ENCODE peak calls at places on chromosomes 4 and X, in eight cellular contexts. One of them, this sample, is unnamed.

GRCh38 chr4:143667461-143667860 is 33.0 kb downstream of the FREM3 start:
- DNase-seq in cardiac muscle cell: no peak
- DNase-seq in left colon: no peak
- DNase-seq in SK-MEL-5: peak
- DNase-seq in MCF 10A: peak
- DNase-seq in dorsolateral prefrontal cortex: no peak
- DNase-seq in putamen: peak
- DNase-seq in amniotic stem cell: no peak
- DNase-seq in this sample: no peak

GRCh38 chrX:136369377-136369776 is 68.6 kb downstream of the ADGRG4 start:
- DNase-seq in left colon: no peak
- DNase-seq in putamen: no peak
- DNase-seq in cardiac muscle cell: no peak
- DNase-seq in amniotic stem cell: no peak
- DNase-seq in MCF 10A: no peak
- DNase-seq in dorsolateral prefrontal cortex: no peak
- DNase-seq in SK-MEL-5: no peak
- DNase-seq in this sample: no peak

GRCh38 chrX:53716328-53717088 is 30.0 kb upstream of the HUWE1 start:
- DNase-seq in MCF 10A: no peak
- DNase-seq in SK-MEL-5: peak
- DNase-seq in dorsolateral prefrontal cortex: no peak
- DNase-seq in cardiac muscle cell: no peak
- DNase-seq in amniotic stem cell: no peak
- DNase-seq in left colon: no peak
- DNase-seq in putamen: no peak
- DNase-seq in this sample: no peak

GRCh38 chr4:153188966-153189801 is 15.1 kb upstream of the TRIM2 start:
- DNase-seq in dorsolateral prefrontal cortex: no peak
- DNase-seq in amniotic stem cell: no peak
- DNase-seq in cardiac muscle cell: no peak
- DNase-seq in putamen: no peak
- DNase-seq in MCF 10A: no peak
- DNase-seq in SK-MEL-5: no peak
- DNase-seq in left colon: no peak
- DNase-seq in this sample: no peak

GRCh38 chr4:136706942-136707341 is 825.4 kb downstream of the PCDH18 start:
- DNase-seq in putamen: no peak
- DNase-seq in left colon: no peak
- DNase-seq in amniotic stem cell: no peak
- DNase-seq in SK-MEL-5: no peak
- DNase-seq in cardiac muscle cell: no peak
- DNase-seq in dorsolateral prefrontal cortex: no peak
- DNase-seq in MCF 10A: no peak
- DNase-seq in this sample: no peak

GRCh38 chr4:111400736-111401135 is 744.5 kb upstream of the FAM241A start:
- DNase-seq in cardiac muscle cell: peak
- DNase-seq in putamen: peak
- DNase-seq in MCF 10A: peak
- DNase-seq in amniotic stem cell: peak
- DNase-seq in SK-MEL-5: peak
- DNase-seq in left colon: no peak
- DNase-seq in dorsolateral prefrontal cortex: no peak
- DNase-seq in this sample: no peak

GRCh38 chr4:1720163-1720983 is 750 bp downstream of the TMEM129 start:
- DNase-seq in cardiac muscle cell: peak
- DNase-seq in putamen: no peak
- DNase-seq in dorsolateral prefrontal cortex: no peak
- DNase-seq in MCF 10A: peak
- DNase-seq in SK-MEL-5: no peak
- DNase-seq in left colon: peak
- DNase-seq in amniotic stem cell: no peak
- DNase-seq in this sample: peak

GRCh38 chr4:160299608-160300007 is 1196.7 kb downstream of the RAPGEF2 start:
- DNase-seq in SK-MEL-5: no peak
- DNase-seq in cardiac muscle cell: no peak
- DNase-seq in putamen: no peak
- DNase-seq in dorsolateral prefrontal cortex: no peak
- DNase-seq in amniotic stem cell: no peak
- DNase-seq in MCF 10A: no peak
- DNase-seq in left colon: no peak
- DNase-seq in this sample: no peak

GRCh38 chr4:184281231-184282139 is 63.8 kb upstream of the ENPP6 start:
- DNase-seq in putamen: no peak
- DNase-seq in MCF 10A: no peak
- DNase-seq in dorsolateral prefrontal cortex: no peak
- DNase-seq in cardiac muscle cell: no peak
- DNase-seq in left colon: no peak
- DNase-seq in amniotic stem cell: no peak
- DNase-seq in SK-MEL-5: no peak
- DNase-seq in this sample: no peak

GRCh38 chr4:70993181-70994068 is at the start of gene DCK:
- DNase-seq in left colon: peak
- DNase-seq in dorsolateral prefrontal cortex: peak
- DNase-seq in amniotic stem cell: peak
- DNase-seq in putamen: peak
- DNase-seq in SK-MEL-5: peak
- DNase-seq in MCF 10A: peak
- DNase-seq in cardiac muscle cell: peak
- DNase-seq in this sample: peak

GRCh38 chr4:113452868-113453620 is 308.5 kb downstream of the CAMK2D start:
- DNase-seq in amniotic stem cell: no peak
- DNase-seq in MCF 10A: peak
- DNase-seq in cardiac muscle cell: peak
- DNase-seq in left colon: no peak
- DNase-seq in dorsolateral prefrontal cortex: no peak
- DNase-seq in putamen: no peak
- DNase-seq in SK-MEL-5: peak
- DNase-seq in this sample: no peak

GRCh38 chr4:165873298-165874071 is 448 bp downstream of the TLL1 start:
- DNase-seq in putamen: no peak
- DNase-seq in dorsolateral prefrontal cortex: no peak
- DNase-seq in cardiac muscle cell: peak
- DNase-seq in amniotic stem cell: no peak
- DNase-seq in SK-MEL-5: no peak
- DNase-seq in left colon: no peak
- DNase-seq in MCF 10A: peak
- DNase-seq in this sample: no peak